ENCODE peak calls at places on chromosomes 12 and 14, in six cellular contexts. D is Panc1, H is stomach, P is sigmoid colon, L is ovary, M is keratinocyte. Y is an unnamed sample.

GRCh38 chr14:62269204-62269603 is 507.0 kb downstream of the SNAPC1 start:
- DNase-seq in D (no peak), H (no peak), P (no peak), L (no peak), M (no peak), Y (no peak)

GRCh38 chr12:109752117-109753053 is 38.8 kb downstream of the FAM222A start:
- DNase-seq in D (no peak), H (peak), P (peak), L (no peak), M (no peak), Y (no peak)

GRCh38 chr12:50425859-50426258 is 25.2 kb downstream of the LARP4 start:
- DNase-seq in D (no peak), H (no peak), P (no peak), L (no peak), M (no peak), Y (no peak)

GRCh38 chr14:51116682-51117081 is 21.8 kb upstream of the TRIM9 start:
- DNase-seq in D (no peak), H (no peak), P (no peak), L (no peak), M (no peak), Y (no peak)

GRCh38 chr14:90645842-90646443 is 170.3 kb downstream of the TTC7B start:
- DNase-seq in D (no peak), H (no peak), P (no peak), L (no peak), M (no peak), Y (no peak)

GRCh38 chr14:35695647-35696046 is 113.4 kb downstream of the RALGAPA1 start:
- DNase-seq in D (no peak), H (no peak), P (no peak), L (no peak), M (no peak), Y (no peak)

GRCh38 chr12:4862809-4863208 is 46.9 kb upstream of the KCNA1 start:
- DNase-seq in D (no peak), H (no peak), P (no peak), L (no peak), M (no peak), Y (no peak)

GRCh38 chr12:53058674-53059433 is 9.0 kb downstream of the TNS2 start:
- DNase-seq in D (no peak), H (no peak), P (peak), L (peak), M (no peak), Y (no peak)

GRCh38 chr12:52086366-52086765 is 6.9 kb downstream of the SMIM41 start:
- DNase-seq in D (no peak), H (no peak), P (no peak), L (no peak), M (no peak), Y (no peak)

GRCh38 chr14:44404599-44405349 is 102.3 kb downstream of the FSCB start:
- DNase-seq in D (no peak), H (no peak), P (no peak), L (no peak), M (no peak), Y (no peak)

GRCh38 chr12:46024099-46024498 is 33.7 kb upstream of the SCAF11 start:
- DNase-seq in D (no peak), H (no peak), P (no peak), L (no peak), M (no peak), Y (no peak)

GRCh38 chr12:65977384-65977783 is 153.1 kb downstream of the HMGA2 start:
- DNase-seq in D (no peak), H (no peak), P (no peak), L (no peak), M (no peak), Y (no peak)

GRCh38 chr12:63917864-63918742 is 73.6 kb downstream of the SRGAP1 start:
- DNase-seq in D (peak), H (no peak), P (no peak), L (peak), M (peak), Y (peak)

GRCh38 chr12:64568313-64568712 is 42.0 kb upstream of the RASSF3 start:
- DNase-seq in D (no peak), H (no peak), P (peak), L (no peak), M (no peak), Y (peak)

GRCh38 chr12:70774055-70774454 is 136.8 kb upstream of the PTPRB start:
- DNase-seq in D (no peak), H (no peak), P (no peak), L (no peak), M (no peak), Y (no peak)

GRCh38 chr12:76020281-76020680 is 11.3 kb downstream of the PHLDA1 start:
- DNase-seq in D (no peak), H (peak), P (no peak), L (peak), M (peak), Y (no peak)

GRCh38 chr12:129848921-129849320 is 54.9 kb downstream of the TMEM132D start:
- DNase-seq in D (no peak), H (no peak), P (no peak), L (no peak), M (no peak), Y (no peak)

GRCh38 chr12:93902192-93902591 is 225.0 kb downstream of the CRADD start:
- DNase-seq in D (no peak), H (no peak), P (no peak), L (no peak), M (no peak), Y (peak)

GRCh38 chr14:101736585-101736984 is 24.9 kb upstream of the PPP2R5C start:
- DNase-seq in D (no peak), H (no peak), P (no peak), L (no peak), M (no peak), Y (no peak)

GRCh38 chr12:26126340-26127284 is 1.8 kb upstream of the BHLHE41 start:
- DNase-seq in D (no peak), H (peak), P (peak), L (peak), M (no peak), Y (peak)

GRCh38 chr14:74019743-74020142 is 594 bp downstream of the BBOF1 start:
- DNase-seq in D (no peak), H (no peak), P (no peak), L (peak), M (no peak), Y (no peak)

GRCh38 chr12:104025771-104026170 is 24.2 kb downstream of the GLT8D2 start:
- DNase-seq in D (no peak), H (no peak), P (no peak), L (no peak), M (no peak), Y (no peak)

GRCh38 chr12:82685721-82686222 is 934 bp upstream of the TMTC2 start:
- DNase-seq in D (peak), H (peak), P (peak), L (peak), M (peak), Y (peak)

GRCh38 chr14:95549656-95550585 is 15.1 kb downstream of the GLRX5 start:
- DNase-seq in D (no peak), H (peak), P (no peak), L (no peak), M (no peak), Y (peak)

GRCh38 chr12:132108211-132108832 is 35.8 kb downstream of the DDX51 start:
- DNase-seq in D (no peak), H (no peak), P (peak), L (no peak), M (no peak), Y (no peak)

GRCh38 chr12:68641138-68641537 is 30.4 kb downstream of the RAP1B start:
- DNase-seq in D (no peak), H (no peak), P (no peak), L (no peak), M (no peak), Y (no peak)

GRCh38 chr14:64654072-64654899 is 49.9 kb upstream of the PLEKHG3 start:
- DNase-seq in D (no peak), H (no peak), P (no peak), L (no peak), M (no peak), Y (no peak)

GRCh38 chr12:20403230-20403629 is 34.9 kb downstream of the PDE3A start:
- DNase-seq in D (no peak), H (no peak), P (no peak), L (no peak), M (no peak), Y (no peak)

GRCh38 chr14:104094709-104095425 is 9.4 kb downstream of the ASPG start:
- DNase-seq in D (no peak), H (peak), P (no peak), L (peak), M (no peak), Y (peak)

GRCh38 chr14:41899416-41899815 is 292.7 kb downstream of the LRFN5 start:
- DNase-seq in D (no peak), H (no peak), P (no peak), L (no peak), M (no peak), Y (no peak)

GRCh38 chr12:52874573-52875435 is 26.0 kb upstream of the KRT78 start:
- DNase-seq in D (no peak), H (no peak), P (no peak), L (no peak), M (no peak), Y (no peak)

GRCh38 chr12:100127766-100128508 is 14.7 kb downstream of the BLTP3B start:
- DNase-seq in D (no peak), H (no peak), P (no peak), L (no peak), M (no peak), Y (no peak)

GRCh38 chr14:41285193-41285748 is 321.4 kb upstream of the LRFN5 start:
- DNase-seq in D (no peak), H (peak), P (no peak), L (no peak), M (no peak), Y (no peak)

GRCh38 chr14:104747876-104748275 is 5.1 kb upstream of the SIVA1 start:
- DNase-seq in D (no peak), H (no peak), P (no peak), L (no peak), M (no peak), Y (no peak)

GRCh38 chr12:47214001-47214619 is 134.4 kb upstream of the AMIGO2 start:
- DNase-seq in D (no peak), H (no peak), P (no peak), L (no peak), M (no peak), Y (no peak)

GRCh38 chr12:67193705-67194104 is 75.5 kb upstream of the CAND1 start:
- DNase-seq in D (no peak), H (no peak), P (no peak), L (no peak), M (no peak), Y (no peak)

GRCh38 chr12:45934956-45935355 is 55.4 kb downstream of the SCAF11 start:
- DNase-seq in D (no peak), H (no peak), P (no peak), L (no peak), M (no peak), Y (no peak)

GRCh38 chr12:89451876-89452275 is 72.7 kb downstream of the GALNT4 start:
- DNase-seq in D (no peak), H (no peak), P (peak), L (peak), M (no peak), Y (no peak)
- H3K27ac ChIP-seq in D (peak), H (peak), P (peak), L (no peak), M (no peak), Y (peak)

DNA sequence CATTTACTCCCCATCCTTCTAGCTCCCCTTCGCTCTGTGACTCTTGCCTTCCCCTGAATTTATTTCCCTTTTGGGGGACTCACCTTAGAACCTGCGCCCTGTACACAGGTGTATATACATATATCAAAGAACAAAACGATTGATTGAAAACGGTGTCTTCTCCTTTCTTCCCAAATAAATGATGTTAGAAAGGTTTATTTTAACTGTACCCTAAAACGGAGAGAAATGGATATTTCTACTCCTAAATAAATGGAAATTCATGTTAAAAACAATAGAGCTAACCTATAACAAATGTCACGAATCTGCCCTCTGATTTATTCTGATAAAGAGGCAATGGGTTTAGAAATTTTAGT is 8.6 kb upstream of the LHX5 start:
- DNase-seq in D (no peak), H (no peak), P (no peak), L (no peak), M (no peak), Y (no peak)
- TF ChIP-seq CTCF in D (no peak), H (no peak), P (no peak), L (no peak), M (no peak), Y (no peak)

GRCh38 chr14:69269381-69269780 is 9.4 kb downstream of the GALNT16 start:
- DNase-seq in D (no peak), H (no peak), P (no peak), L (no peak), M (no peak), Y (no peak)

GRCh38 chr14:69268223-69268622 is 8.3 kb downstream of the GALNT16 start:
- DNase-seq in D (no peak), H (no peak), P (no peak), L (no peak), M (no peak), Y (no peak)

GRCh38 chr14:69268763-69269162 is 8.8 kb downstream of the GALNT16 start:
- DNase-seq in D (no peak), H (no peak), P (no peak), L (no peak), M (peak), Y (no peak)

GRCh38 chr14:69270097-69270496 is 10.1 kb downstream of the GALNT16 start:
- DNase-seq in D (no peak), H (no peak), P (no peak), L (no peak), M (no peak), Y (no peak)

DNA sequence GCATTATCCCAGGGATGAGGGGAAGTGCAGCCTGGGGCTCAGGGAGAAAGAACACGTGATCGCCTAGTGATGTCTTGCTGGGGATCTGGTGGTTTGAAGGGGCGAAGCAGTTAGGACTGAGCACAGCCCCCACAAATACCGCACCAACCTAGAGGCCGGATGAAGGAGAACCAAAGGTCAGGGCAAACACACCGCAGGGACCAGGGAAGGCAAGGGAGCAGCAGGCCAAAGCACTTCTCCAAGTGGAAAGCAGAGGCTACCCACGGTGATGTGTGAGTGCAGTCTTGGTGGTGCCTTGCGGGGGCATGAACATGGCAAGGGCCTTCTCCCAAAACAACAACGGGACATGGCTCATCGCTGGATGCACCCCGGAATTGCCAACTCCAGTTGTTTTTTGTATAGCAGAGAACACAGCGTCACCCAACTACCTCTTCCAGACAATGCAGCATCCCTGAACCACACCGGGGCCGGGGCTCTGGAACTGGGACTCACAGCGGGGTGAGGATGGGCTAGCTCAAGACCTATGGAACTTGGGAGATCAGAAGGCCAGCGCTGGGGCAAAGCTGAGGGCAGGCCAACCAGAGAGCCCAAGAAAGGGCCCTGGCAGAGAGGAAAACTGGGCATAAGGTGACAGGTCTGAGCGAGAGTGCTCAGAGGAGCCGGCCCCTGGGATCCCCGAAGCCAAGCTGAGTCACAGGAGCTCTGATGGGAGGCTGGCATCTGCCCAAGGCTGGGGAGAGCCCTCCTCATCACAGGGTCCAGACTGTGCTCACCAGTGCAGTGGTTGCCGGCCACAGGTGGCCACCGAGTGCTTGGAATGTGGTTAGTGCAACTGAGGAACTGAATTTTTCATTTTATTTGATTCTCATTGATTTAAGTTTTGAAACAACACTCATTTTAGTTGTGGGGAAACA is 11.1 kb downstream of the GALNT16 start:
- DNase-seq in D (no peak), H (no peak), P (no peak), L (no peak), M (no peak), Y (no peak)
- H3K27ac ChIP-seq in D (no peak), H (no peak), P (no peak), L (no peak), M (no peak), Y (no peak)

GRCh38 chr12:95385646-95386045 is 88.3 kb upstream of the METAP2 start:
- DNase-seq in D (no peak), H (no peak), P (no peak), L (peak), M (no peak), Y (no peak)

GRCh38 chr12:95384785-95385184 is 89.2 kb upstream of the METAP2 start:
- DNase-seq in D (no peak), H (no peak), P (no peak), L (no peak), M (no peak), Y (no peak)

GRCh38 chr12:95380997-95381786 is 92.8 kb upstream of the METAP2 start:
- DNase-seq in D (no peak), H (no peak), P (no peak), L (no peak), M (no peak), Y (no peak)

GRCh38 chr12:95386056-95386455 is 87.9 kb upstream of the METAP2 start:
- DNase-seq in D (no peak), H (no peak), P (no peak), L (no peak), M (no peak), Y (no peak)

DNA sequence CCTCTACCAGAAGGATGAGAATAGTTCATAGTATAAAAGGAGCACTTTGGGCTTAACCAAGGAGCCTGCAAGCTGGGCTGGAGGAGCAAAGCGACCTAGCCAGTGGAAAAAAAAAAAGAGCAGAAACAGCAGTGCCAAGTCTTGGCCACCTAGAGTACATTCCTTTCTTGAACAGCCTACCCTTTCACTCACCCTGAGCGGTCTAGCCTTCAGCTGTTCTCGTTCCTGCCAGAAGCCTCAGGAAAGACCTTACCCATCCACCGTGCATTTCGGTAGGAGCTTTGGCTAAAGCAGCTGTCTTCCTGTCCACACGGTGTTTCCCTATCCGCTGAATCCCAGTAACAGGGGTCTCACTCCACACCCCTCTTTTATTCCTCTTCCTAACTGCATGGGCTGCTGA is 88.7 kb upstream of the METAP2 start:
- DNase-seq in D (no peak), H (no peak), P (peak), L (peak), M (no peak), Y (no peak)
- TF ChIP-seq CTCF in D (no peak), H (no peak), P (no peak), L (no peak), M (no peak), Y (no peak)

GRCh38 chr12:15485466-15485865 is 163.2 kb downstream of the PTPRO start:
- DNase-seq in D (no peak), H (no peak), P (no peak), L (no peak), M (no peak), Y (no peak)
- H3K27ac ChIP-seq in D (no peak), H (no peak), P (no peak), L (no peak), M (no peak), Y (no peak)

GRCh38 chr12:54773593-54773992 is 80.7 kb upstream of the MUCL1 start:
- DNase-seq in D (no peak), H (no peak), P (no peak), L (no peak), M (no peak), Y (no peak)
- TF ChIP-seq CTCF in D (no peak), H (no peak), P (no peak), L (no peak), M (no peak), Y (no peak)

DNA sequence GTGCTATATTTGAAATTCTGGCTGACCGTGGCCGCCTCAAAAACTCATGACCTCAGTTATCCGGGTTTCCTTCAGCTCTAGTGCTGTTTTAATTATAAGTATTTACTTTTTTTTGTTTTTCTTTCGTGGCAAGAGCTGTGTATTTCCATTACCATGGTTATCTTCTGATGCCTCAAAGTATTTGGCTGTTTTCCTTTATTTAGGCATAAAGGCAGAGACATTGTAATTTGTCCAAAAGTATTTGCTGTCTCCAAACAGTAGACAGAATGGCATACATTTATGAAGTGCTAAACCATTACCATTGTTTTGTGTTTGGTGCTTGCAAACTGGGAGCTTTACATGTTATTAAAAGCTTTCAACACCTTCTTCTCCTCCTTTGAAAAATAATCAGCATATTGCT is 46.2 kb downstream of the FLRT2 start:
- DNase-seq in D (no peak), H (no peak), P (no peak), L (no peak), M (no peak), Y (no peak)
- H3K27ac ChIP-seq in D (no peak), H (no peak), P (no peak), L (no peak), M (no peak), Y (no peak)

GRCh38 chr12:121060149-121061001 is 21.3 kb upstream of the OASL start:
- DNase-seq in D (peak), H (peak), P (no peak), L (peak), M (no peak), Y (peak)

GRCh38 chr12:121062391-121063045 is 23.5 kb upstream of the OASL start:
- DNase-seq in D (no peak), H (no peak), P (no peak), L (no peak), M (no peak), Y (peak)

GRCh38 chr12:121059031-121059898 is 20.2 kb upstream of the OASL start:
- DNase-seq in D (no peak), H (no peak), P (no peak), L (no peak), M (no peak), Y (peak)

GRCh38 chr12:121064116-121064515 is 25.1 kb upstream of the OASL start:
- DNase-seq in D (no peak), H (no peak), P (no peak), L (no peak), M (no peak), Y (peak)

DNA sequence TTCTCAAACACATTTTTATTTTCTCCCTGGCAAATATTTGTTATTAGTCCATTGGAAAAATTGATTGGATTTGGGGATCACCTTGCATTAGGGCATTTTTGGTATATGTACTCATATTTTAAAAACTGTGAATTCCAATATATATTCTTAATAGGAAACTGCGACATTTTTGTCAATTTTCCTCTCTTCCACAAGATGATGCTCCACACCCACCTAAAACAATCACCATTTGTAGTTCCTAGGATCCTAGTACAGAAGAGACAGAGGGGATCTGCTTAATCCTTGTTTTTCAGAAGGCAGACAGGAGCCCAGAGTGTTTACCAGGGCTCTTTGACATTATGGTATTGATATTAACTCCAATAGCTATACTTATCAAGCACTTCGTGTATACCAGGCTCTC is 22.8 kb upstream of the OASL start:
- DNase-seq in D (no peak), H (no peak), P (no peak), L (no peak), M (no peak), Y (no peak)
- TF ChIP-seq CTCF in D (peak), H (no peak), P (no peak), L (no peak), M (no peak), Y (no peak)

Y was measured in colonic mucosa.